ENCODE peak calls at places on chromosomes 4 and X, in eight cellular contexts. F, D, P, Y, K, U, H and J are unnamed samples.

GRCh38 chrX:40096395-40097091 is 1.2 kb downstream of the BCOR start:
- DNase-seq in K (peak), F (no peak), U (peak), D (peak), H (peak), Y (no peak), P (no peak), J (peak)

GRCh38 chr4:149113804-149114430 is 671.7 kb upstream of the NR3C2 start:
- DNase-seq in D (no peak), P (peak), Y (no peak), K (no peak), F (peak), H (no peak), U (no peak), J (no peak)

GRCh38 chr4:102594000-102594399 is 92.8 kb downstream of the NFKB1 start:
- DNase-seq in K (no peak), D (no peak), F (no peak), U (no peak), P (no peak), Y (no peak), H (no peak), J (no peak)

GRCh38 chrX:7170903-7171302 is 22.9 kb upstream of the PUDP start:
- DNase-seq in K (no peak), F (no peak), H (no peak), D (no peak), P (peak), U (peak), Y (peak), J (peak)

GRCh38 chrX:108261541-108262218 is 170.1 kb downstream of the ATG4A start:
- DNase-seq in P (no peak), K (no peak), U (no peak), H (no peak), D (no peak), Y (no peak), F (no peak), J (no peak)

GRCh38 chr4:185567828-185568442 is 32.6 kb upstream of the PDLIM3 start:
- DNase-seq in P (no peak), U (no peak), Y (no peak), H (no peak), D (no peak), F (peak), K (peak), J (no peak)

GRCh38 chr4:1244978-1245471 is 3.9 kb downstream of the CTBP1 start:
- DNase-seq in D (no peak), Y (no peak), K (peak), U (no peak), F (no peak), P (no peak), H (no peak), J (no peak)

GRCh38 chr4:1230316-1230715 is 18.6 kb downstream of the CTBP1 start:
- DNase-seq in F (no peak), P (no peak), Y (no peak), U (no peak), D (no peak), H (no peak), K (no peak), J (no peak)

GRCh38 chr4:152559641-152560040 is 23.7 kb upstream of the FBXW7 start:
- DNase-seq in U (no peak), H (no peak), P (no peak), K (no peak), Y (no peak), F (no peak), D (no peak), J (no peak)

GRCh38 chrX:53093177-53093655 is 726 bp upstream of the KANTR start:
- DNase-seq in H (peak), Y (peak), F (peak), U (peak), P (peak), K (peak), D (peak), J (peak)

GRCh38 chr4:174919886-174920423 is 1.8 kb downstream of the ADAM29 start:
- DNase-seq in U (no peak), K (no peak), Y (no peak), D (no peak), P (no peak), F (no peak), H (no peak), J (no peak)

GRCh38 chr4:136864580-136865185 is 667.6 kb downstream of the PCDH18 start:
- DNase-seq in F (peak), D (peak), K (peak), H (no peak), U (peak), Y (peak), P (peak), J (no peak)

GRCh38 chr4:159129822-159130550 is 27.1 kb downstream of the RAPGEF2 start:
- DNase-seq in D (no peak), Y (no peak), P (no peak), F (no peak), U (no peak), K (no peak), H (no peak), J (no peak)

GRCh38 chrX:4253092-4253491 is 539.6 kb upstream of the PRKX start:
- DNase-seq in Y (no peak), U (no peak), K (no peak), H (no peak), D (peak), P (no peak), F (no peak), J (no peak)

GRCh38 chrX:39886282-39886681 is 211.5 kb downstream of the BCOR start:
- DNase-seq in D (no peak), Y (no peak), U (no peak), K (no peak), P (no peak), F (no peak), H (no peak), J (no peak)

GRCh38 chr4:967113-968104 is 6.0 kb downstream of the DGKQ start:
- DNase-seq in F (no peak), K (no peak), D (no peak), H (no peak), U (no peak), Y (peak), P (no peak), J (no peak)

GRCh38 chr4:124947622-124948265 is 235.2 kb upstream of the ANKRD50 start:
- DNase-seq in K (no peak), P (peak), D (no peak), F (no peak), H (no peak), Y (no peak), U (no peak), J (no peak)

GRCh38 chr4:169099775-169100180 is 89.7 kb upstream of the CBR4 start:
- DNase-seq in F (no peak), U (no peak), D (no peak), H (no peak), Y (no peak), K (no peak), P (no peak), J (no peak)

GRCh38 chr4:24912252-24913098 is at the start of gene CCDC149:
- DNase-seq in F (peak), U (no peak), Y (peak), K (peak), D (peak), P (peak), H (no peak), J (no peak)

GRCh38 chr4:55069248-55069647 is 56.1 kb downstream of the KDR start:
- DNase-seq in K (no peak), F (no peak), P (peak), H (no peak), U (no peak), Y (no peak), D (no peak), J (no peak)